ENCODE peak calls at places on chromosomes 6 and 20, in five cellular contexts. O is brain microvascular endothelial cell, L is AG04450, F is lung, N is heart left ventricle. V is an unnamed sample.

GRCh38 chr6:33927551-33927950 is 123.7 kb upstream of the MLN start:
- DNase-seq in O (peak; percentile 38), F (no peak), N (no peak), L (no peak), V (no peak)

GRCh38 chr20:56924976-56925695 is 296.0 kb downstream of the TFAP2C start:
- DNase-seq in O (no peak), F (no peak), L (no peak), N (no peak), V (peak; percentile 8)

GRCh38 chr20:8930691-8931090 is 138.2 kb upstream of the PLCB4 start:
- DNase-seq in O (no peak), N (no peak), L (no peak), F (no peak), V (no peak)

GRCh38 chr20:55173601-55174000 is 698.2 kb downstream of the DOK5 start:
- DNase-seq in O (no peak), L (no peak), N (no peak), F (no peak), V (no peak)

GRCh38 chr6:34189806-34190503 is 44.1 kb upstream of the GRM4 start:
- DNase-seq in N (no peak), F (no peak), L (no peak), O (no peak), V (peak; percentile 34)

GRCh38 chr6:46392294-46392693 is 99.0 kb downstream of the RCAN2 start:
- DNase-seq in N (no peak), F (no peak), O (no peak), L (no peak), V (no peak)

GRCh38 chr6:33427585-33428218 is 7.8 kb downstream of the SYNGAP1 start:
- DNase-seq in N (peak; percentile 59), F (no peak), O (no peak), L (no peak), V (peak; percentile 71)

GRCh38 chr20:64075556-64075955 is 3.8 kb downstream of the RGS19 start:
- DNase-seq in F (no peak), O (no peak), L (no peak), N (no peak), V (no peak)

GRCh38 chr20:40770564-40771307 is 81.7 kb upstream of the MAFB start:
- DNase-seq in N (peak; percentile 40), F (no peak), L (no peak), O (no peak), V (peak; percentile 21)

GRCh38 chr6:34248198-34248726 is 544 bp downstream of the SMIM29 start:
- DNase-seq in N (peak; percentile 62), L (no peak), F (peak; percentile 74), O (no peak), V (peak; percentile 75)

GRCh38 chr20:13821876-13822275 is 37.0 kb downstream of the NDUFAF5 start:
- DNase-seq in O (no peak), N (no peak), L (no peak), F (peak; percentile 33), V (no peak)

GRCh38 chr6:166602928-166603690 is 16.6 kb upstream of the RAMACL start:
- DNase-seq in L (no peak), F (no peak), N (no peak), O (no peak), V (no peak)

GRCh38 chr6:56532766-56533551 is 109.7 kb downstream of the DST start:
- DNase-seq in N (no peak), F (no peak), L (no peak), O (no peak), V (no peak)

GRCh38 chr6:118781897-118782296 is 112.1 kb upstream of the ASF1A start:
- DNase-seq in L (no peak), O (no peak), N (no peak), F (no peak), V (no peak)

GRCh38 chr20:4811257-4811656 is 89.5 kb downstream of the PRND start:
- DNase-seq in O (no peak), L (no peak), F (no peak), N (no peak), V (no peak)

GRCh38 chr20:4812216-4812615 is 90.5 kb downstream of the PRND start:
- DNase-seq in L (no peak), N (no peak), O (no peak), F (no peak), V (no peak)

GRCh38 chr20:4811661-4812181 is 90.0 kb downstream of the PRND start:
- DNase-seq in L (no peak), O (no peak), F (peak; percentile 68), N (peak; percentile 73), V (peak; percentile 68)

GRCh38 chr20:4813076-4813838 is 91.5 kb downstream of the PRND start:
- DNase-seq in O (no peak), L (no peak), F (no peak), N (peak; percentile 59), V (peak; percentile 55)

DNA sequence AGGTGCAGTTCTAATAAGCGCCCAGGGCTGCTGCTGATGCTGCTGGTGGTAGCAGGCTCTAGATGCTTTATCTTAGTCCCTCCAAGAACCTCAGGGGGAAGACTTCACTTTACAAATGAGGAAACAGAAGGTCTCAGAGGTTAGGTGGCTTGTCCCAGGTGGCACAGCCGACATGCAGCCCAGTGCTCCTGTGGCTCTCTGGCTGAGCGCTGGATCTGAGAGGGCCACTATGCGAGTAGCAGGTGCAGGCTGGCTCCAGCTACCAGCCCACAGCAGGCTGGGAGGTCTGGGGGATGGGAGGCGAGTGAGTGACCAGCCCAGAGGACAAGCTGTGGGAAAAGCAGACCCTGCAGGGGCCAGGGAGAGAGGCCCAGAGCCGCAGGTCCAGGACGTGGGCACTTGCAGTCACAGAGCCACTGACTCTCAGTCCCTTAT is 90.9 kb downstream of the PRND start:
- DNase-seq in F (no peak), N (no peak), O (no peak), L (no peak), V (peak; percentile 56)
- H3K27ac ChIP-seq in F (peak overlapping the region; percentile 92), N (no peak overlapping the region), O (no peak overlapping the region), L (no peak overlapping the region), V (peak overlapping the region; percentile 75)

GRCh38 chr6:156948807-156949206 is 171.6 kb downstream of the ARID1B start:
- DNase-seq in O (peak; percentile 82), L (peak; percentile 60), F (no peak), N (no peak), V (no peak)

GRCh38 chr6:156948240-156948639 is 171.1 kb downstream of the ARID1B start:
- DNase-seq in N (no peak), F (no peak), O (no peak), L (no peak), V (no peak)

GRCh38 chr6:156950084-156950483 is 172.9 kb downstream of the ARID1B start:
- DNase-seq in L (no peak), N (no peak), F (no peak), O (no peak), V (no peak)

GRCh38 chr6:156946370-156946936 is 169.3 kb downstream of the ARID1B start:
- DNase-seq in L (no peak), O (no peak), F (no peak), N (no peak), V (no peak)

GRCh38 chr6:156949376-156949775 is 172.2 kb downstream of the ARID1B start:
- DNase-seq in N (no peak), F (peak; percentile 42), L (peak; percentile 39), O (peak; percentile 76), V (no peak)
- H3K27ac ChIP-seq in N (no peak overlapping the region), F (peak overlapping the region; percentile 59), L (peak overlapping the region; percentile 32), O (peak overlapping the region; percentile 60), V (no peak overlapping the region)

GRCh38 chr6:14851286-14851685 is 394.6 kb upstream of the JARID2 start:
- DNase-seq in F (no peak), N (no peak), L (no peak), O (no peak), V (no peak)
- H3K27ac ChIP-seq in F (no peak overlapping the region), N (no peak overlapping the region), L (no peak overlapping the region), O (no peak overlapping the region), V (no peak overlapping the region)

GRCh38 chr6:97052152-97052787 is 127.7 kb downstream of the KLHL32 start:
- DNase-seq in F (no peak), L (no peak), O (no peak), N (no peak), V (no peak)

GRCh38 chr6:97048771-97049170 is 124.2 kb downstream of the KLHL32 start:
- DNase-seq in L (no peak), N (no peak), F (no peak), O (no peak), V (no peak)

GRCh38 chr6:97047473-97048201 is 123.1 kb downstream of the KLHL32 start:
- DNase-seq in N (no peak), L (no peak), F (no peak), O (no peak), V (no peak)

GRCh38 chr6:97053643-97054411 is 129.3 kb downstream of the KLHL32 start:
- DNase-seq in O (no peak), N (no peak), L (no peak), F (no peak), V (no peak)

GRCh38 chr6:97049254-97050004 is 124.9 kb downstream of the KLHL32 start:
- DNase-seq in N (no peak), O (no peak), L (no peak), F (no peak), V (no peak)
- H3K27ac ChIP-seq in N (no peak overlapping the region), O (no peak overlapping the region), L (no peak overlapping the region), F (no peak overlapping the region), V (no peak overlapping the region)

GRCh38 chr6:52531396-52531795 is 45.5 kb downstream of the TRAM2 start:
- DNase-seq in L (no peak), F (no peak), O (no peak), N (no peak), V (no peak)

GRCh38 chr6:52532457-52532856 is 44.4 kb downstream of the TRAM2 start:
- DNase-seq in O (no peak), L (no peak), F (no peak), N (no peak), V (no peak)

GRCh38 chr6:52534966-52535390 is 41.9 kb downstream of the TRAM2 start:
- DNase-seq in L (no peak), F (no peak), N (no peak), O (no peak), V (no peak)

GRCh38 chr6:52534363-52534762 is 42.5 kb downstream of the TRAM2 start:
- DNase-seq in N (no peak), F (no peak), L (no peak), O (no peak), V (no peak)

DNA sequence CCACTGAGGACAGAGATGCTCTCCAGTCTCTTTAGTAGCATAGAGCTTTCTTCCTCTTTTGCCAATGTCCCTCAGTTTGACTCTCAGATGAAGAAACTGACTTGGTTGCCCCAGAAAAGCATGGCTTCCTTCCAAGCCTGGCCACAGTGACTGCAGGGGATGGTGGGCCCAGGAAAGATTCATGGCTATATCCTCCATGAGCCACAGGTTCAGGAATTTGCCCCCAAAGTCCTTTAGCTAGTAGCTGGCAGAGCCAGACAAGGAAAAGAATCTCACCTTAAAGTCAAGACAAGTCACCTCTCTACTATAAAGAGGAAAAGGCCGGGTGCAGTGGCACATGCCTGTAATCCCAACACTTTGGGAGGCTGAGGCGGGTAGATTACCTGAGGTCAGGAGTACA is 43.4 kb downstream of the TRAM2 start:
- DNase-seq in F (no peak), N (no peak), L (no peak), O (no peak), V (no peak)
- H3K27ac ChIP-seq in F (no peak overlapping the region), N (no peak overlapping the region), L (peak overlapping the region; percentile 33), O (peak overlapping the region; percentile 11), V (no peak overlapping the region)

V was measured in transverse colon.